ENCODE peak calls at places on chromosomes 11 and 22, in four cellular contexts. P is mesendoderm, R is H9, F is H1. D is an unnamed sample.

GRCh38 chr22:27663031-27663367 is 138.6 kb downstream of the MN1 start:
- DNase-seq in F (no peak), R (no peak), P (no peak), D (no peak)

GRCh38 chr22:23565288-23565941 is 14.7 kb downstream of the IGLL1 start:
- DNase-seq in F (no peak), P (peak), R (peak), D (no peak)

GRCh38 chr11:69297926-69298777 is 4.2 kb downstream of the MYEOV start:
- DNase-seq in F (no peak), P (peak), R (no peak), D (peak)

GRCh38 chr11:45777127-45777969 is 27.6 kb upstream of the SLC35C1 start:
- DNase-seq in P (no peak), R (no peak), F (no peak), D (no peak)

GRCh38 chr11:44067266-44067665 is 1.2 kb downstream of the ACCS start:
- DNase-seq in R (no peak), P (no peak), F (no peak), D (no peak)

GRCh38 chr22:41234815-41235687 is 5.7 kb downstream of the CHADL start:
- DNase-seq in R (no peak), F (no peak), P (no peak), D (no peak)

GRCh38 chr11:33699515-33700424 is 856 bp downstream of the C11orf91 start:
- DNase-seq in F (no peak), R (no peak), P (peak), D (no peak)

GRCh38 chr11:2579315-2580060 is 120.3 kb downstream of the KCNQ1OT1 start:
- DNase-seq in P (peak), R (peak), F (no peak), D (no peak)

GRCh38 chr22:37207981-37208380 is 4.3 kb downstream of the SSTR3 start:
- DNase-seq in P (no peak), F (no peak), R (no peak), D (no peak)

GRCh38 chr11:80948781-80949180 is 1508.0 kb upstream of the TENM4 start:
- DNase-seq in R (no peak), P (no peak), F (no peak), D (no peak)

GRCh38 chr22:19853058-19853878 is 1.4 kb downstream of the GNB1L start:
- DNase-seq in R (no peak), P (no peak), F (no peak), D (no peak)

GRCh38 chr11:45371251-45371749 is 85.2 kb upstream of the SYT13 start:
- DNase-seq in P (peak), F (peak), R (peak), D (peak)

GRCh38 chr11:376531-377173 is 7.4 kb downstream of the B4GALNT4 start:
- DNase-seq in P (no peak), F (no peak), R (no peak), D (no peak)

GRCh38 chr11:28058333-28058732 is 49.6 kb downstream of the KIF18A start:
- DNase-seq in F (no peak), P (peak), R (no peak), D (peak)

GRCh38 chr11:102762414-102762813 is 18.0 kb downstream of the MMP10 start:
- DNase-seq in R (no peak), F (no peak), P (no peak), D (peak)

GRCh38 chr11:117096973-117097566 is 1.2 kb downstream of the SIK3 start:
- DNase-seq in F (no peak), P (no peak), R (no peak), D (no peak)

GRCh38 chr11:64603411-64604110 is 12.5 kb downstream of the SLC22A12 start:
- DNase-seq in P (no peak), R (no peak), F (no peak), D (no peak)

GRCh38 chr11:55714982-55715888 is 53.2 kb downstream of the OR4C6 start:
- DNase-seq in F (no peak), R (no peak), P (peak), D (no peak)
- H3K4me2 ChIP-seq in F (no peak), R (no peak), P (no peak), D (no peak)

DNA sequence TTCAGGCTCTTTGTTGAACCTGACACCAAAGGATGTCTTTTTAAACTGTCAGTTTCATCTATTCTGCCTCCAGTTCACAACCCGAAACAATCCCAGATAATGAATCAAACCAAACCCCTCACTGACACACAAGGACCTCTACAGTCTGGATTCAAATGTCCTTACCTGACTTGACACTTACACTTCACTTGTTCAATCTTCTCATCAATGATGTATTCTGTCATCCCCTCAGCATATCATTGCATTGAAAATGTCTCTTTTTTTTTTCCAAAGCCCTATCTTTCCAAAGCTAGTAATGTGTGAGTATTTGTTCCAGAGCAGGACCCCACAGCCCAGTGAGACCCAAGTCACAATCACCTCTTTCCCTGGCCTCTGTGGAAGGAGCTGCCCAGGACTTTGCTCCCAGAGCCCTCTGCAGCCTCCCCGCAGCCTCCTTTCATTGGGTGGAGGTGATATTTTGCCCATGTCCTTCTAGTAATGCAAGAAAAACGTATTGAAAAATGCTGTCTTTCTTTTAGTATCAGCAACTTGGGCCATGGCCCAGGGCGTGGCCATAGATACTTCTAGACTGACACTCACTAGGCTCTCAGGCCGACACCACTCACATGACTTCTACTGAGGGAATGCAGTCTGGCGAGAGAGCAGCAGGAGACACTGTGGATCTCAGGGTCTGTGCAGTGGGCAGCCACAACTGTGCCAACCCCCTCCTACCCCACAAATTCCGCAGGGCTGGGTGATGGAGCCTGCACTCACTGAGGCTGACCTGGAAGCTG is 18.2 kb downstream of the RFPL3 start:
- DNase-seq in R (no peak), F (no peak), P (no peak), D (no peak)
- H4K5ac ChIP-seq in R (no peak), F (no peak), P (no peak), D (no peak)

GRCh38 chr11:118916842-118917388 is 8.8 kb downstream of the BCL9L start:
- DNase-seq in F (no peak), P (peak), R (peak), D (peak)

GRCh38 chr11:118914178-118914918 is 11.4 kb downstream of the BCL9L start:
- DNase-seq in F (no peak), R (peak), P (peak), D (no peak)

GRCh38 chr11:118915396-118915795 is 10.3 kb downstream of the BCL9L start:
- DNase-seq in R (no peak), F (no peak), P (no peak), D (no peak)

GRCh38 chr11:118917488-118918127 is 8.1 kb downstream of the BCL9L start:
- DNase-seq in F (no peak), P (peak), R (no peak), D (peak)

GRCh38 chr11:118915941-118916841 is 9.5 kb downstream of the BCL9L start:
- DNase-seq in R (no peak), P (no peak), F (no peak), D (no peak)
- H3K4me2 ChIP-seq in R (peak), P (peak), F (peak), D (peak)

GRCh38 chr22:39750759-39751158 is 142.8 kb downstream of the ENTHD1 start:
- DNase-seq in P (no peak), R (no peak), F (no peak), D (peak)
- H4K5ac ChIP-seq in P (no peak), R (no peak), F (no peak), D (no peak)

GRCh38 chr22:24696551-24697001 is 77.9 kb downstream of the PIWIL3 start:
- DNase-seq in F (no peak), R (no peak), P (no peak), D (no peak)
- H3K4me2 ChIP-seq in F (peak), R (no peak), P (no peak), D (no peak)

GRCh38 chr11:120536797-120537169 is 25.2 kb downstream of the GRIK4 start:
- DNase-seq in P (no peak), R (no peak), F (no peak), D (no peak)

GRCh38 chr11:120537996-120538395 is 26.4 kb downstream of the GRIK4 start:
- DNase-seq in F (no peak), P (no peak), R (no peak), D (no peak)

GRCh38 chr11:120539681-120540369 is 28.3 kb downstream of the GRIK4 start:
- DNase-seq in P (no peak), R (no peak), F (no peak), D (peak)

GRCh38 chr11:120540744-120541143 is 29.2 kb downstream of the GRIK4 start:
- DNase-seq in R (no peak), F (no peak), P (no peak), D (peak)

DNA sequence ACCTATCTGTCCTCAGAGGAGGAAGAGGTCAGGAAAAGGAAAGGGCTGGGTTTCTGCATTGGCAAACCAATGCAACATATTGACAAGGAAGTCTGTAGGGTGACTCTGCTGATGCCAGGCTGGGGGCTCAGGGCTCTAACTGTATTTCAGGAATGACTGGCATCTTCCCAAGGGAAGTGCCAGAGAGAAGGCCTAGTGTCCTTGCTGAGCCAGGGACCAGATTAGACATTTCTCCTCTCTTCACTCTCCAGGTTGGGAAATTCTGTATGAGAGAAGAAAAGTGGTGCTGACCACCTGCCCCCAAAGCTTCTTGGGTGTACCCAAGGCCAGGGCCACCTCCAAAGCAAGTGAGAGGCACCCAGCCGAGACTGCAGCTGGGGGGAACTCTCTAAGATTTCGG is 27.2 kb downstream of the GRIK4 start:
- DNase-seq in R (no peak), F (no peak), P (no peak), D (no peak)
- H4K5ac ChIP-seq in R (no peak), F (no peak), P (no peak), D (no peak)

GRCh38 chr11:86969258-86969657 is 14.1 kb upstream of the FZD4 start:
- DNase-seq in R (no peak), F (no peak), P (no peak), D (no peak)
- H3K4me2 ChIP-seq in R (no peak), F (no peak), P (no peak), D (no peak)

D was measured in IMR-90.